ENCODE peak calls at places on chromosome 19, in seven cellular contexts. One of them, this sample, is unnamed.

GRCh38 chr19:11322269-11323024 is 17.0 kb downstream of the RAB3D start:
- DNase-seq in HFF-Myc: no peak
- DNase-seq in breast epithelium: no peak
- DNase-seq in GM20000: no peak
- DNase-seq in suprapubic skin: no peak
- DNase-seq in body of pancreas: no peak
- DNase-seq in adrenal gland: no peak
- DNase-seq in this sample: no peak

GRCh38 chr19:36254848-36255247 is 39.9 kb downstream of the ZNF146 start:
- DNase-seq in HFF-Myc: no peak
- DNase-seq in breast epithelium: no peak
- DNase-seq in GM20000: no peak
- DNase-seq in suprapubic skin: no peak
- DNase-seq in body of pancreas: no peak
- DNase-seq in adrenal gland: no peak
- DNase-seq in this sample: no peak

GRCh38 chr19:46976845-46977320 is 42.8 kb upstream of the NPAS1 start:
- DNase-seq in HFF-Myc: no peak
- DNase-seq in breast epithelium: no peak
- DNase-seq in GM20000: no peak
- DNase-seq in suprapubic skin: peak; percentile 82
- DNase-seq in body of pancreas: no peak
- DNase-seq in adrenal gland: peak; percentile 68
- DNase-seq in this sample: no peak

GRCh38 chr19:13864223-13864512 is 12.8 kb upstream of the NANOS3 start:
- DNase-seq in HFF-Myc: no peak
- DNase-seq in breast epithelium: no peak
- DNase-seq in GM20000: no peak
- DNase-seq in suprapubic skin: no peak
- DNase-seq in body of pancreas: no peak
- DNase-seq in adrenal gland: no peak
- DNase-seq in this sample: no peak

GRCh38 chr19:50016225-50016807 is 8.9 kb downstream of the VRK3 start:
- DNase-seq in HFF-Myc: no peak
- DNase-seq in breast epithelium: no peak
- DNase-seq in GM20000: no peak
- DNase-seq in suprapubic skin: no peak
- DNase-seq in body of pancreas: no peak
- DNase-seq in adrenal gland: no peak
- DNase-seq in this sample: no peak

GRCh38 chr19:35717665-35718344 is at the start of gene KMT2B:
- DNase-seq in HFF-Myc: no peak
- DNase-seq in breast epithelium: no peak
- DNase-seq in GM20000: peak; percentile 99
- DNase-seq in suprapubic skin: no peak
- DNase-seq in body of pancreas: no peak
- DNase-seq in adrenal gland: no peak
- DNase-seq in this sample: peak; percentile 90

GRCh38 chr19:8206147-8207087 is 2.8 kb upstream of the CERS4 start:
- DNase-seq in HFF-Myc: no peak
- DNase-seq in breast epithelium: no peak
- DNase-seq in GM20000: no peak
- DNase-seq in suprapubic skin: no peak
- DNase-seq in body of pancreas: peak; percentile 83
- DNase-seq in adrenal gland: no peak
- DNase-seq in this sample: no peak

GRCh38 chr19:33988601-33989000 is 183.7 kb upstream of the LSM14A start:
- DNase-seq in HFF-Myc: no peak
- DNase-seq in breast epithelium: no peak
- DNase-seq in GM20000: no peak
- DNase-seq in suprapubic skin: no peak
- DNase-seq in body of pancreas: no peak
- DNase-seq in adrenal gland: no peak
- DNase-seq in this sample: no peak

GRCh38 chr19:45293682-45294081 is 29.0 kb downstream of the CKM start:
- DNase-seq in HFF-Myc: no peak
- DNase-seq in breast epithelium: no peak
- DNase-seq in GM20000: no peak
- DNase-seq in suprapubic skin: no peak
- DNase-seq in body of pancreas: no peak
- DNase-seq in adrenal gland: no peak
- DNase-seq in this sample: no peak

GRCh38 chr19:7725791-7726190 is 6.1 kb downstream of the CLEC4G start:
- DNase-seq in HFF-Myc: no peak
- DNase-seq in breast epithelium: no peak
- DNase-seq in GM20000: no peak
- DNase-seq in suprapubic skin: no peak
- DNase-seq in body of pancreas: no peak
- DNase-seq in adrenal gland: no peak
- DNase-seq in this sample: no peak

GRCh38 chr19:42032428-42032827 is 37.6 kb downstream of the GRIK5 start:
- DNase-seq in HFF-Myc: no peak
- DNase-seq in breast epithelium: no peak
- DNase-seq in GM20000: no peak
- DNase-seq in suprapubic skin: no peak
- DNase-seq in body of pancreas: no peak
- DNase-seq in adrenal gland: no peak
- DNase-seq in this sample: no peak

GRCh38 chr19:7152568-7152967 is 83.1 kb downstream of the ZNF557 start:
- DNase-seq in HFF-Myc: no peak
- DNase-seq in breast epithelium: no peak
- DNase-seq in GM20000: no peak
- DNase-seq in suprapubic skin: no peak
- DNase-seq in body of pancreas: no peak
- DNase-seq in adrenal gland: peak; percentile 7
- DNase-seq in this sample: no peak

GRCh38 chr19:42129399-42130253 is 2.6 kb downstream of the POU2F2 start:
- DNase-seq in HFF-Myc: peak; percentile 71
- DNase-seq in breast epithelium: no peak
- DNase-seq in GM20000: peak; percentile 84
- DNase-seq in suprapubic skin: no peak
- DNase-seq in body of pancreas: no peak
- DNase-seq in adrenal gland: peak; percentile 36
- DNase-seq in this sample: no peak

GRCh38 chr19:35410487-35410886 is 37.6 kb upstream of the FFAR2 start:
- DNase-seq in HFF-Myc: no peak
- DNase-seq in breast epithelium: no peak
- DNase-seq in GM20000: no peak
- DNase-seq in suprapubic skin: no peak
- DNase-seq in body of pancreas: no peak
- DNase-seq in adrenal gland: no peak
- DNase-seq in this sample: no peak

GRCh38 chr19:35901854-35902661 is at the start of gene HCST:
- DNase-seq in HFF-Myc: no peak
- DNase-seq in breast epithelium: no peak
- DNase-seq in GM20000: peak; percentile 60
- DNase-seq in suprapubic skin: no peak
- DNase-seq in body of pancreas: no peak
- DNase-seq in adrenal gland: no peak
- DNase-seq in this sample: no peak

GRCh38 chr19:45691516-45692186 is at the start of gene SNRPD2:
- DNase-seq in HFF-Myc: peak; percentile 83
- DNase-seq in breast epithelium: peak; percentile 94
- DNase-seq in GM20000: peak; percentile 91
- DNase-seq in suprapubic skin: peak; percentile 96
- DNase-seq in body of pancreas: peak; percentile 94
- DNase-seq in adrenal gland: peak; percentile 95
- DNase-seq in this sample: peak; percentile 90

GRCh38 chr19:51007488-51007887 is 6.1 kb upstream of the KLK8 start:
- DNase-seq in HFF-Myc: no peak
- DNase-seq in breast epithelium: no peak
- DNase-seq in GM20000: no peak
- DNase-seq in suprapubic skin: no peak
- DNase-seq in body of pancreas: no peak
- DNase-seq in adrenal gland: no peak
- DNase-seq in this sample: no peak

GRCh38 chr19:15437355-15438123 is 12.2 kb downstream of the WIZ start:
- DNase-seq in HFF-Myc: no peak
- DNase-seq in breast epithelium: no peak
- DNase-seq in GM20000: no peak
- DNase-seq in suprapubic skin: peak; percentile 59
- DNase-seq in body of pancreas: peak; percentile 38
- DNase-seq in adrenal gland: no peak
- DNase-seq in this sample: no peak

DNA sequence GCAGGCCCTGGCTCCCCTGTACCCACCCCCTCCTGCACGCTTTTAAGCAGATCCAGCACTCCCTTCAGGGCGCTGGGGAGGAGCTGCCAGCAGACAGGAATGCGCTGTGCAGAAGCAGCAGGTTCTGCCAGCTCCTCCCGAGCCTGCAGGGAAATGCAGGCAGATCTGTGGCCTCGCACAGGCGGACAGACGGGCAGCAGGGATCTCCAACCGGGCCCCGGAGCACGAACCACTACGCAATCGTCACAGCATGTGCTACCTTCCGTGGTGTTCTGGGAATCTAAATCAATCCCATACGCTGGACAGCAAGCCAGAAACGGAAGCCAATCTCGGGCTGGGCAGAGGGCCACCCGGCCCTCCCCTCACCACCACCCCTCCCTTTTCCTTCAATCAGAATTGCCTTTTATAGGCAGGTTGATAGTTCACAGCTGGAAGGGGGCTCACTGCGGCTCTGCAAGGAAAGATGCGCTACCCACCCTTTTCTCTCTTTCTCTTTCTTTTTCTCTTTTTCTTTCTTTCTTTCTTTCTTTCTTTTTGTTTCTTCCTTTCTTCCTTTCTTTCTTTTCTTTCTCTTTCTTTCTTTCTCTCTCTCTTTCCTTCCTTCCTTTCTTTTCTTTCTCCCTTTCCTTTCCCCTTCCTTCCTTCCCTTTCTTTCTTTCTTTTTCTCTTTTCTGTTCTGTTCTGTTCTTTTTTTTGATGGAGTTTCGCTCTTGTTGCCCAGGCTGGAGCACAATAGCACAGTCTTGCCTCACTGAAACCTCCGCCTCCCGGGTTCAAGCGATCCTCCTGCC is 99.9 kb downstream of the GNG7 start:
- DNase-seq in HFF-Myc: peak; percentile 93
- DNase-seq in breast epithelium: peak; percentile 94
- DNase-seq in GM20000: no peak
- DNase-seq in suprapubic skin: peak; percentile 92
- DNase-seq in body of pancreas: peak; percentile 87
- DNase-seq in adrenal gland: peak; percentile 91
- DNase-seq in this sample: peak; percentile 68
- TF ChIP-seq CTCF in HFF-Myc: no peak
- TF ChIP-seq CTCF in breast epithelium: no peak
- TF ChIP-seq CTCF in GM20000: no peak
- TF ChIP-seq CTCF in suprapubic skin: no peak
- TF ChIP-seq CTCF in body of pancreas: no peak
- TF ChIP-seq CTCF in adrenal gland: no peak
- TF ChIP-seq CTCF in this sample: no peak

DNA sequence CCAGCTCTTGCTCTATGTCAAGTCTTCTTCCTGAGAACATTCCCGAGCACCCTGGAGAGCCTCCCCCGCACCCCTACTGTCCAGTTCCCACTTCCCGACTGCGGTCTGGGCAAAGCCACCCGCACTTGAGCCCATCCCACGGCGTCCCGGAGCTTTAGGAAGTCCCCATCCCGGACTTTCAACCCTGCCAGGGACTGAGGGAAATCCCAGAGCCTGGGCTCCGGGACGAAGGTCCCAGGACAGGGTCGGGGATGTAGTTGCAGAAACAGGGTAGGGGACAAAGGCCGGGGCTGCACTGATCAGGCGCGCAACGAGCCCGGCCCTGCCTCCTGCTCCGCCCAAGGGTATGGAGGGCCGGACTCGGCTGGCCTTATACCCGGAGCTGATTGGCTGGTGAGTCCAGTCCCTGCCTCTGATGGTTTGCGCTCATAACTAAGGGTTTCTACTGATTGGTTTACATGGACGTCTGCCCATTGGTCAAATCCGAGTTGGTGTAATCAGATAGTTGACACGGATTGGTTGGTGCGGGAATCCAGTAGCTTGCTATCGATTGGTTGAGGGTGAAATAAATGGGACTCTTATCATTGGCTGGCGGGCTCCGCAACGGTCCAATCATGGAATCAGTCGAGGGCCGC is 824 bp upstream of the MPND start:
- DNase-seq in HFF-Myc: peak; percentile 100
- DNase-seq in breast epithelium: peak; percentile 99
- DNase-seq in GM20000: peak; percentile 93
- DNase-seq in suprapubic skin: peak; percentile 98
- DNase-seq in body of pancreas: peak; percentile 95
- DNase-seq in adrenal gland: peak; percentile 99
- DNase-seq in this sample: peak; percentile 87
- TF ChIP-seq CTCF in HFF-Myc: no peak
- TF ChIP-seq CTCF in breast epithelium: peak; percentile 48
- TF ChIP-seq CTCF in GM20000: no peak
- TF ChIP-seq CTCF in suprapubic skin: no peak
- TF ChIP-seq CTCF in body of pancreas: no peak
- TF ChIP-seq CTCF in adrenal gland: no peak
- TF ChIP-seq CTCF in this sample: no peak

GRCh38 chr19:18847516-18848463 is 16.0 kb downstream of the UPF1 start:
- DNase-seq in HFF-Myc: peak; percentile 45
- DNase-seq in breast epithelium: no peak
- DNase-seq in GM20000: no peak
- DNase-seq in suprapubic skin: no peak
- DNase-seq in body of pancreas: no peak
- DNase-seq in adrenal gland: no peak
- DNase-seq in this sample: no peak
- TF ChIP-seq CTCF in HFF-Myc: no peak
- TF ChIP-seq CTCF in breast epithelium: no peak
- TF ChIP-seq CTCF in GM20000: no peak
- TF ChIP-seq CTCF in suprapubic skin: no peak
- TF ChIP-seq CTCF in body of pancreas: no peak
- TF ChIP-seq CTCF in adrenal gland: no peak
- TF ChIP-seq CTCF in this sample: no peak

DNA sequence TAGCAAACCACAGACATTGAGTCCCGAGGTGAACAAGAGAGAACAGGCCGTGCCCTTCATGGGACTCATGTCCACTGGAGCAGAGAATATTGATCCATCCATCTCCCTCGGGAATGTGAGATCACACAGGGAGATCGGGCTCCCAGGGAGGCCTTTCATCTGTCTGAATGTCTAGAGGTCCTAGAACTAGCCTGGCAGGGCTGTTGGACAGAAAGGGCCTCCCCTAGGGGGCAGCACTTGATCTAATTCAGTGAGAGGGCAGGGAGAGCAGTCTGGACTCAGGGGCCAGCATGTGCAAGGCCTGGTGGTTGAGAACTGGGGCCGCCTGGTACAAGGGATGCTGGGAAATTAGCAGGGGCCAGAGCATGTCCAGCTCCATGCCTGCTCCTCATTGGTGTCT is 4.3 kb downstream of the RUVBL2 start:
- DNase-seq in HFF-Myc: no peak
- DNase-seq in breast epithelium: no peak
- DNase-seq in GM20000: peak; percentile 57
- DNase-seq in suprapubic skin: no peak
- DNase-seq in body of pancreas: peak; percentile 63
- DNase-seq in adrenal gland: no peak
- DNase-seq in this sample: no peak
- TF ChIP-seq CTCF in HFF-Myc: peak; percentile 70
- TF ChIP-seq CTCF in breast epithelium: no peak
- TF ChIP-seq CTCF in GM20000: peak; percentile 67
- TF ChIP-seq CTCF in suprapubic skin: no peak
- TF ChIP-seq CTCF in body of pancreas: peak; percentile 35
- TF ChIP-seq CTCF in adrenal gland: peak; percentile 25
- TF ChIP-seq CTCF in this sample: no peak

GRCh38 chr19:29664753-29665214 is 477 bp upstream of the PLEKHF1 start:
- DNase-seq in HFF-Myc: no peak
- DNase-seq in breast epithelium: no peak
- DNase-seq in GM20000: no peak
- DNase-seq in suprapubic skin: no peak
- DNase-seq in body of pancreas: no peak
- DNase-seq in adrenal gland: no peak
- DNase-seq in this sample: no peak
- TF ChIP-seq CTCF in HFF-Myc: no peak
- TF ChIP-seq CTCF in breast epithelium: no peak
- TF ChIP-seq CTCF in GM20000: no peak
- TF ChIP-seq CTCF in suprapubic skin: no peak
- TF ChIP-seq CTCF in body of pancreas: no peak
- TF ChIP-seq CTCF in adrenal gland: no peak
- TF ChIP-seq CTCF in this sample: no peak

This sample was measured in mesothelial cell of epicardium.